ENCODE peak calls at places on chromosomes 2 and 18, in seven cellular contexts. D, I, W, C, A, O and K are unnamed samples.

GRCh38 chr2:239275037-239275685 is 125.7 kb downstream of the HDAC4 start:
- DNase-seq in W (peak), A (peak), O (peak), D (no peak), I (peak), C (peak), K (peak)

GRCh38 chr18:6021341-6022088 is 126.2 kb upstream of the TMEM200C start:
- DNase-seq in W (no peak), C (no peak), D (no peak), O (no peak), I (no peak), A (no peak), K (no peak)

GRCh38 chr2:226703501-226703900 is 96.1 kb downstream of the IRS1 start:
- DNase-seq in C (no peak), W (no peak), I (no peak), D (peak), A (no peak), O (no peak), K (no peak)

GRCh38 chr2:177148477-177149154 is 64.0 kb upstream of the HNRNPA3 start:
- DNase-seq in W (peak), A (peak), O (peak), C (peak), D (peak), I (peak), K (peak)

GRCh38 chr2:216516730-216517350 is 18.2 kb downstream of the RPL37A start:
- DNase-seq in A (no peak), W (peak), C (peak), D (peak), I (peak), O (no peak), K (no peak)

GRCh38 chr2:241128266-241128665 is 21.0 kb downstream of the PASK start:
- DNase-seq in I (no peak), W (no peak), C (no peak), A (no peak), D (no peak), O (no peak), K (no peak)

GRCh38 chr18:43627833-43628370 is 350.6 kb upstream of the SYT4 start:
- DNase-seq in C (no peak), A (no peak), O (no peak), W (no peak), I (no peak), D (no peak), K (no peak)

GRCh38 chr2:28413152-28413895 is 20.7 kb downstream of the FOSL2 start:
- DNase-seq in W (peak), I (no peak), O (no peak), A (no peak), C (peak), D (no peak), K (peak)

GRCh38 chr2:39080152-39080551 is 40.7 kb downstream of the SOS1 start:
- DNase-seq in C (no peak), I (no peak), A (no peak), D (no peak), W (no peak), O (peak), K (peak)

GRCh38 chr2:174597347-174598047 is at the start of gene WIPF1:
- DNase-seq in W (peak), O (peak), C (peak), D (no peak), A (no peak), I (peak), K (no peak)

GRCh38 chr2:28377201-28377816 is 15.3 kb upstream of the FOSL2 start:
- DNase-seq in W (no peak), A (no peak), D (no peak), I (no peak), O (no peak), C (no peak), K (no peak)

GRCh38 chr2:53802617-53803115 is 15.8 kb downstream of the ERLEC1 start:
- DNase-seq in I (no peak), A (no peak), W (no peak), C (no peak), D (no peak), O (no peak), K (no peak)

GRCh38 chr18:50817898-50818250 is 1.9 kb downstream of the MRO start:
- DNase-seq in O (peak), I (peak), D (no peak), A (no peak), C (peak), W (peak), K (no peak)

GRCh38 chr2:191862371-191862770 is 15.5 kb upstream of the CAVIN2 start:
- DNase-seq in W (no peak), I (no peak), O (no peak), D (no peak), A (no peak), C (peak), K (no peak)

GRCh38 chr2:219453691-219454131 is 19.1 kb downstream of the SPEG start:
- DNase-seq in A (no peak), O (peak), D (no peak), W (peak), C (peak), I (peak), K (peak)

GRCh38 chr2:160306985-160307384 is 106.9 kb upstream of the ITGB6 start:
- DNase-seq in O (no peak), I (no peak), A (no peak), C (peak), D (no peak), W (peak), K (peak)

GRCh38 chr2:133579295-133579694 is 11.0 kb upstream of the NCKAP5 start:
- DNase-seq in D (no peak), I (peak), A (no peak), W (peak), C (peak), O (peak), K (no peak)

GRCh38 chr2:191316246-191316645 is 71.0 kb downstream of the MYO1B start:
- DNase-seq in A (no peak), D (no peak), C (no peak), O (no peak), W (peak), I (peak), K (no peak)

GRCh38 chr2:158464426-158465281 is 7.9 kb downstream of the PKP4 start:
- DNase-seq in O (no peak), W (peak), C (no peak), D (peak), I (no peak), A (no peak), K (no peak)

GRCh38 chr2:43745457-43745856 is 28.4 kb upstream of the DYNC2LI1 start:
- DNase-seq in D (no peak), C (peak), W (peak), O (no peak), A (no peak), I (peak), K (no peak)

GRCh38 chr2:65294136-65294535 is 66.5 kb downstream of the ACTR2 start:
- DNase-seq in I (no peak), O (no peak), C (no peak), D (no peak), A (no peak), W (no peak), K (no peak)

GRCh38 chr2:123791716-123792115 is 233.4 kb upstream of the CNTNAP5 start:
- DNase-seq in O (no peak), I (no peak), A (no peak), D (no peak), W (no peak), C (no peak), K (peak)

GRCh38 chr2:117137371-117137770 is 677.1 kb upstream of the DDX18 start:
- DNase-seq in W (no peak), O (no peak), I (no peak), D (no peak), C (no peak), A (no peak), K (no peak)

GRCh38 chr18:3053081-3053480 is 40.1 kb upstream of the LPIN2 start:
- DNase-seq in I (no peak), A (no peak), C (no peak), W (no peak), D (no peak), O (no peak), K (no peak)

GRCh38 chr18:41955688-41956087 is 654 bp downstream of the PIK3C3 start:
- DNase-seq in D (no peak), O (no peak), A (no peak), C (no peak), I (no peak), W (no peak), K (no peak)

GRCh38 chr2:170025223-170025622 is 152.7 kb upstream of the MYO3B start:
- DNase-seq in I (no peak), O (no peak), W (no peak), C (no peak), A (no peak), D (no peak), K (no peak)

GRCh38 chr2:2782007-2782406 is 450.9 kb upstream of the MYT1L start:
- DNase-seq in D (no peak), C (no peak), W (no peak), I (no peak), O (no peak), A (no peak), K (no peak)

GRCh38 chr2:16031055-16031847 is 90.9 kb downstream of the MYCN start:
- DNase-seq in C (no peak), I (no peak), D (no peak), O (no peak), A (no peak), W (no peak), K (peak)

GRCh38 chr2:7043689-7044088 is 126.5 kb downstream of the RNF144A start:
- DNase-seq in W (no peak), D (no peak), C (no peak), O (no peak), I (no peak), A (no peak), K (no peak)

GRCh38 chr18:74942319-74942910 is 266.5 kb downstream of the PTGR3 start:
- DNase-seq in C (no peak), W (no peak), D (no peak), I (peak), O (peak), A (no peak), K (no peak)

GRCh38 chr18:58269931-58270330 is 225.9 kb downstream of the NEDD4L start:
- DNase-seq in I (peak), C (no peak), W (no peak), A (no peak), D (no peak), O (no peak), K (no peak)

GRCh38 chr18:14075196-14075595 is 57.0 kb downstream of the ZNF519 start:
- DNase-seq in I (no peak), D (no peak), C (no peak), A (no peak), O (no peak), W (no peak), K (no peak)

GRCh38 chr2:12765203-12765602 is 48.5 kb downstream of the TRIB2 start:
- DNase-seq in O (no peak), A (no peak), I (no peak), D (no peak), W (no peak), C (no peak), K (no peak)

GRCh38 chr2:3260959-3261358 is 116.7 kb downstream of the EIPR1 start:
- DNase-seq in O (no peak), W (peak), D (no peak), I (no peak), C (no peak), A (no peak), K (no peak)

GRCh38 chr2:29688429-29688828 is 233.0 kb downstream of the ALK start:
- DNase-seq in W (no peak), C (no peak), A (no peak), I (no peak), O (no peak), D (no peak), K (no peak)